ENCODE peak calls at places on chromosomes 1 and 21, in five cellular contexts. O is esophagus squamous epithelium; I is kidney tubule cell; S is stimulated activated CD4-positive, alpha-beta T cell treated with anti-CD3 and anti-CD28 coated beads, Interleukin-1b, Interleukin-23, amount 100 ng/mL, for 1 hour; J is NCI-H1048. H is an unnamed sample.

GRCh38 chr1:192766876-192767275 is 42.0 kb upstream of the RGS2 start:
- DNase-seq in J (no peak), O (no peak), I (no peak), S (no peak), H (no peak)

GRCh38 chr1:243791586-243792267 is 58.3 kb downstream of the AKT3 start:
- DNase-seq in S (no peak), J (no peak), I (no peak), O (no peak), H (no peak)

GRCh38 chr1:158329807-158330206 is 1.5 kb downstream of the CD1B start:
- DNase-seq in I (peak), S (no peak), O (no peak), J (no peak), H (no peak)

GRCh38 chr1:47436979-47437517 is 796 bp upstream of the FOXD2 start:
- DNase-seq in S (no peak), J (no peak), O (no peak), I (peak), H (peak)

GRCh38 chr1:110390096-110390495 is 730 bp downstream of the SLC16A4 start:
- DNase-seq in O (no peak), J (no peak), S (no peak), I (peak), H (peak)

GRCh38 chr1:18401921-18402320 is 78.8 kb upstream of the KLHDC7A start:
- DNase-seq in I (no peak), O (no peak), J (no peak), S (no peak), H (no peak)

GRCh38 chr21:35559881-35560280 is 500.4 kb downstream of the SETD4 start:
- DNase-seq in I (no peak), S (no peak), O (no peak), J (no peak), H (no peak)

GRCh38 chr1:62625415-62625814 is 28.1 kb downstream of the ANGPTL3 start:
- DNase-seq in S (no peak), J (no peak), I (no peak), O (no peak), H (no peak)

GRCh38 chr1:175933801-175934200 is 190.4 kb upstream of the TNR start:
- DNase-seq in S (no peak), I (no peak), O (no peak), J (no peak), H (no peak)

GRCh38 chr1:5477716-5478115 is 514.5 kb downstream of the NPHP4 start:
- DNase-seq in O (no peak), J (no peak), S (no peak), I (no peak), H (no peak)

GRCh38 chr1:159152031-159152430 is 19.4 kb upstream of the CADM3 start:
- DNase-seq in I (no peak), J (no peak), S (no peak), O (no peak), H (no peak)

GRCh38 chr21:39564200-39564599 is 48.5 kb upstream of the B3GALT5 start:
- DNase-seq in S (no peak), J (no peak), O (no peak), I (no peak), H (no peak)

GRCh38 chr1:77424236-77424635 is 142.4 kb downstream of the AK5 start:
- DNase-seq in J (no peak), O (no peak), S (no peak), I (peak), H (no peak)

GRCh38 chr1:54583868-54584267 is 35.8 kb downstream of the ACOT11 start:
- DNase-seq in J (no peak), S (no peak), O (no peak), I (no peak), H (no peak)

GRCh38 chr1:247740721-247741120 is 2.3 kb downstream of the OR14K1 start:
- DNase-seq in O (no peak), S (no peak), I (no peak), J (no peak), H (no peak)